ENCODE peak calls at places on chromosomes 1 and 21, in four cellular contexts. F is H1, U is mesendoderm, A is H9. W is an unnamed sample.

GRCh38 chr1:212727386-212728181 is 27.9 kb upstream of the BATF3 start:
- DNase-seq in F (no peak), U (no peak), A (no peak), W (peak)

GRCh38 chr1:10237157-10237539 is 26.8 kb downstream of the KIF1B start:
- DNase-seq in F (no peak), U (no peak), A (no peak), W (no peak)

GRCh38 chr1:55812281-55812680 is 597.1 kb upstream of the USP24 start:
- DNase-seq in F (no peak), U (no peak), A (no peak), W (peak)

GRCh38 chr1:19458815-19459417 is 26.4 kb downstream of the CAPZB start:
- DNase-seq in F (no peak), U (no peak), A (no peak), W (no peak)

GRCh38 chr1:162632234-162632666 is at the start of gene DDR2:
- DNase-seq in F (no peak), U (peak), A (no peak), W (peak)

GRCh38 chr1:57124768-57125446 is 159.1 kb upstream of the C8B start:
- DNase-seq in F (no peak), U (no peak), A (no peak), W (peak)

GRCh38 chr1:206693029-206693428 is 8.3 kb downstream of the MAPKAPK2 start:
- DNase-seq in F (no peak), U (no peak), A (no peak), W (peak)

GRCh38 chr1:84299536-84300260 is 1.8 kb upstream of the SAMD13 start:
- DNase-seq in F (no peak), U (no peak), A (no peak), W (peak)

GRCh38 chr1:7533006-7533405 is 238.1 kb upstream of the VAMP3 start:
- DNase-seq in F (no peak), U (no peak), A (no peak), W (no peak)

GRCh38 chr1:7535016-7535415 is 236.1 kb upstream of the VAMP3 start:
- DNase-seq in F (no peak), U (no peak), A (no peak), W (no peak)

GRCh38 chr1:7535934-7536878 is 234.9 kb upstream of the VAMP3 start:
- DNase-seq in F (no peak), U (peak), A (peak), W (no peak)

GRCh38 chr1:7531562-7532340 is 239.3 kb upstream of the VAMP3 start:
- DNase-seq in F (no peak), U (no peak), A (no peak), W (no peak)

GRCh38 chr1:7534061-7534825 is 236.9 kb upstream of the VAMP3 start:
- DNase-seq in F (no peak), U (no peak), A (no peak), W (no peak)
- H4K5ac ChIP-seq in F (no peak), U (no peak), A (no peak), W (no peak)

DNA sequence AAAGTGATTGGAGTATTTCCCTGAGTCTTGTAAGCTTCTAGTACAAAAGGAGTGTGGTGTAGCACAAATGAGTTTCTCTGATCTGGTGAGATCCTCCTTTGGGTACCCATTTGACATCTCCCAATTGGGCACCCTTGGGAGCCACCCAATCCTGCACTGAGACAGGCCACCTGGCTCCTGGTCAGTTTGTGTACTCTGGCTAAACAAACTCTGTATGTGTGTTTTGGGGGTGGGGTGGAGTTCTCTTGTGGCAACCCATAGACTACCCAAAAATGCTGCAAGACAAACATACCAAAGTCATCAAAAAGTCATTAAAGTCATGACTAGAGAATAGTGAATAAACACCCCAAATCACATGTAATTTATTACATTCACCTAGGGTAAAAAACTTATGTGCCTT is 8.4 kb upstream of the HIVEP3 start:
- DNase-seq in F (no peak), U (no peak), A (no peak), W (no peak)
- H4K5ac ChIP-seq in F (no peak), U (no peak), A (no peak), W (no peak)

DNA sequence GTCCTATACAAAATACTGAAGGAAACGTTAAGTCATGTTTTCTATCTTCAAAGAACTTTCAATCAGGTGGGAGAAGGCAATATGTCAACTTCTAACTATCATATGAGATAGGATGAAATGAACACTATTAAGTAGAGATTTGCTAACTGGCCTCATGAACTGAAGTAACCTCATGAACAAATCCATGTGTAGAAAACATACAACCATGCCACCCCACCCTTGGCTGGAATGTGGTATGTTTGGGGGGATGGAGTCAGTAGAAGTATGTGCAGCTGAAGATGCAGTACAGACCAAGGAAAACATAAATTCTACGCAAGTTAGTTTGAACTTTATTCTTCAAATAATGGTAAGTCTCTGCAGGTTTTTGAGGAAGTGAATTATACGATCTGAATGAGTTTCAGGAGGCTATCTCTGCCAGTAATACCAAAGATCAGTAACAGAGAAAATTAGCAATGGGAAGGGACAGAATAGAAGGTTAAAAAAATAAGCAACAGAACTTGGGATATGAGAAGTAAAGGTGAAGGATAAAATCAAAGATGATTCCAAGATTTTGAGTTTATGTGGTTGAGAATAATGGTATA is 4.5 kb downstream of the TRMT1L start:
- DNase-seq in F (no peak), U (no peak), A (no peak), W (no peak)
- H4K5ac ChIP-seq in F (no peak), U (no peak), A (no peak), W (no peak)

GRCh38 chr21:14991957-14992356 is 72.8 kb downstream of the NRIP1 start:
- DNase-seq in F (no peak), U (no peak), A (no peak), W (no peak)

GRCh38 chr21:14993072-14993471 is 71.7 kb downstream of the NRIP1 start:
- DNase-seq in F (no peak), U (no peak), A (no peak), W (peak)

GRCh38 chr21:15000076-15000475 is 64.7 kb downstream of the NRIP1 start:
- DNase-seq in F (no peak), U (no peak), A (no peak), W (peak)

GRCh38 chr21:15001113-15001512 is 63.7 kb downstream of the NRIP1 start:
- DNase-seq in F (no peak), U (no peak), A (no peak), W (no peak)

DNA sequence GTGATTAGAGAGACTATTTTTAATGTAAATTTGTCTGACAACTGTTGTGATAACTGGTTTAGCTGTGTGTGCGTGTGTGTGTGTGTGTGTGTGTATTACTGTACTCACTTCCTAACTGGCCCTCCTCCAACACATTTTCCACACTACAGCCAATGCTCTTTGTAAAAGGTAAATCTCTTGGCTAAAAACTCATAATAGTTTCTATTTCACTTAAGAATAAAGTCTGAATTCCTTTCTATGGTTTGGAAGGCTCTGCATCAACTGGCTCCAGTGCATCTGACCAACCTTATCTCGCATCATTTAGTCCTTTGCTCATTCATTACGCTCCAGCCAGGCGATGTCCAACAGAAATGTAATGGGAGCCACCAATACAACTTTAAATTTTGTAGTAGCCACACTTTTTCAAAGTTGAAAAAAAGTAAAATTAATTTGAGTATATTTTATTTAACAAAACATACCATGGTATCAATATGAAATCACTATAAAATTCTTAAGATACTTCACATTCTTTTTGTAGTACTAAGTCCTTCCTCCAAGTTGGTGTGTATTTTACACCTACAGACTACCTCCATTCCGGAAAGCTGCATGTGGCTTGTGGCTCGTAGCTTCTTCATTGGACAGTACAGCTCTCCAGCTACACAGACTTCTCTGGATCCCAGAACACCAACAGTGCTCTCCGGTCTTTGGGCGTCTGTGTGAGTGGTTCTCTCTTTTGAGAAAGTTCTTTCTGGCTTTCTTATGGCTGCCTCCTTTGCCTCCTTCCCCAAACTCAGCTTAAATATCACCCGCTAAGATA is 68.9 kb downstream of the NRIP1 start:
- DNase-seq in F (no peak), U (peak), A (no peak), W (peak)
- H4K5ac ChIP-seq in F (no peak), U (no peak), A (no peak), W (peak)

DNA sequence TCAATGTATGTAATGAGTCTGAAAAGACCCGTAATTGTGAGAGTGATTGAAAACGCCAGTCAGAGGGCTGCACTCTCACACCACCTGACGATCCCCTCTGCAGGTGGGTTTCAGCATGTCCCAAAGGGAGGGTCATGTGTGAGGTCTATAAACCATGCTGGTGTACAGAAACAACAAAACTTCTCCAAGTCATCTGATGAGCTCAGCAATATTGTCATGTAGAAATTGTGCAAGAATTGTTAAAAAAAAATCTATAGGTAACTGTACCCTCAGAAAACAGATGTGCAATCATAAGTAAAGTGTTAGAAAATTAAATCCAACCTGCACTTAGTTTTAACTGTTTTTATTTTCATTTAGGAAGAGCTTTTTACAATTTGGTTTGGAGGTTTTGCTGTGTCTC is 152.5 kb downstream of the PCBP3 start:
- DNase-seq in F (no peak), U (no peak), A (no peak), W (no peak)
- H4K5ac ChIP-seq in F (no peak), U (no peak), A (no peak), W (no peak)

W was measured in IMR-90.